ENCODE peak calls at places on chromosomes 12 and 14, in four cellular contexts. C is PC-9, E is RWPE2, S is SK-N-SH. F is an unnamed sample. For H3K9me3, the result is how much of the 10 kb centered on the place peaks cover.

GRCh38 chr14:99950191-99950590 is 115.0 kb upstream of the EVL start:
- DNase-seq in E (no peak), C (no peak), S (no peak), F (no peak)

GRCh38 chr14:106268013-106268727 is 741.8 kb downstream of the TMEM121 start:
- DNase-seq in S (peak), E (no peak), C (peak), F (peak)

GRCh38 chr12:83276904-83277303 is 590.2 kb downstream of the TMTC2 start:
- DNase-seq in E (no peak), S (no peak), C (no peak), F (no peak)

GRCh38 chr14:93114713-93115068 is 1.0 kb downstream of the ITPK1 start:
- DNase-seq in E (no peak), C (no peak), S (no peak), F (no peak)

GRCh38 chr12:109467978-109468676 is 9.0 kb downstream of the KCTD10 start:
- DNase-seq in C (no peak), S (no peak), E (no peak), F (no peak)

GRCh38 chr14:31261859-31262739 is 54.5 kb upstream of the HECTD1 start:
- DNase-seq in E (no peak), S (no peak), C (peak), F (no peak)

GRCh38 chr14:89635615-89636014 is 218.6 kb upstream of the FOXN3 start:
- DNase-seq in E (no peak), S (no peak), C (no peak), F (no peak)

GRCh38 chr12:63206908-63207307 is 55.9 kb upstream of the AVPR1A start:
- DNase-seq in C (no peak), E (no peak), S (no peak), F (no peak)

GRCh38 chr14:64704145-64704742 is at the start of gene PLEKHG3:
- DNase-seq in E (peak), C (peak), S (peak), F (peak)

GRCh38 chr12:111063296-111064026 is 143.1 kb upstream of the MYL2 start:
- DNase-seq in E (peak), S (no peak), C (no peak), F (no peak)

GRCh38 chr12:65998031-65998430 is 132.5 kb downstream of the LLPH start:
- DNase-seq in C (no peak), S (no peak), E (no peak), F (no peak)

GRCh38 chr14:32934891-32935633 is 3.6 kb upstream of the NPAS3 start:
- DNase-seq in E (no peak), S (no peak), C (no peak), F (no peak)

GRCh38 chr12:116244001-116244400 is 33.5 kb downstream of the MED13L start:
- DNase-seq in C (no peak), S (no peak), E (no peak), F (no peak)

GRCh38 chr14:20971705-20972021 is 16.4 kb downstream of the RNASE2 start:
- DNase-seq in C (no peak), E (no peak), S (no peak), F (no peak)
- H3K4me3 ChIP-seq in C (peak), E (peak), S (peak), F (peak)

DNA sequence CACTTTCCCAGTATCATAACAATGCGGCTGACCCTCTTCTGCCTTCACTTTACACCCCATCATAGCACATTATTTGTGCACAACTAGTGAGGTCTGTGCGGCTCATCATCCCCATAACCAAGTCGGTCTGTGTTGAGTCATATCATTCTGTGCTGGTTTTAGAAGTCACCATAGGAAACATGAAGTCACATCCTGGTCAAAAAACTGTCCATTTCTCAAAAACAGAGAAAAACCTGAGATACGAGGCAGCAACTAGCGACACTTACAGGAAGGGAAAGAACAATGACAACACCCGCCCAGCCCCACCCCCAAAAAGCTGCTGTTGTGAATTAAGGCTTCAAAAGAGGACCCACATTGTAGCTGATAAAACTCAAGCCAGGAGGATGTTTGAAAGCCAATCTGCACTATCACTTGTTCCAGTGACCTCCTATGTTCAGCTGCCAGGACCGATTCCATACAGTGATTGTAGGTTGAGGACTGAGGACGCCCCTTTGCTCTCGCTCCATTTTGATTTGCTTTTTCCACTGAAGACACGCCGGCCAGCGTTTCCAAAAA is 87.7 kb downstream of the DUSP16 start:
- DNase-seq in E (no peak), S (no peak), C (no peak), F (no peak)
- TF ChIP-seq CTCF in E (no peak), S (no peak), C (no peak), F (no peak)

DNA sequence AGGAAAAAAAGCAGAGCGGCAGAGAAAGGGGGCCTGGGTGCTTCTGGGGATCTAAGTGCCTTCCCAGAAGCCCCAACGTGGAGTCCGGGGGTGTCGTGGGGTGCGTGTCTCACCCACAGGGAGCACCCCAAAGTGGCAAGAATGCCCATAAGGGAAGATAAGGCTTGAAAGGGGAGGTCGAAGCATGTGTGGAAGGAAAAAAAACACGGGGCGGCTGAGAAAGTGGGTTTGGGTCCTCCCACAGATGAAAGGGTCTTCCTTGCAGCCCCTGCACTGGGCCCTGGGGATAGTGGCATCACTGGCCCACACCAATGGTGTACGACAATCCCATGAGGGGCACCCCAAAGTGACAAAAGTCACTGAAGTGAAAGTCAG is 275.5 kb downstream of the ALG10 start:
- DNase-seq in E (peak), S (no peak), C (no peak), F (peak)
- H3K9me3 ChIP-seq in E (under half), S (under half), C (under half), F (under half)

DNA sequence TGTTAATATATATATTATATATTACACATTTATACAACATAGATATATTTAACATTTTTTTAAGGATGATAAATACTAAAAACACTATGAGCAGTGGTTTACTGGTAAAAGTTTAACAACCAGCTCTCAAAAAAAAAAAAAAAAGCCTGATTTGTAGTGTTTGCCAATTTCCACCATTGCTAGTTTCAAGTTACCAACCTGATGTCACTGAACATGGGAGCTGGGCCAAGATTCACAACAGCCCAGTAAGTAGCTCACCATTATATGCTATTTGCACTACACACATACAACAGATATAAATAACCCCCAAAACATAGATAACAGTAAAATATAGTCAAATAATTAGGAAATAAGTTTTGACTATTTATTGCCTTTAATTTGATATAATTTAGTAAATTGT is 28.9 kb upstream of the TMX1 start:
- DNase-seq in C (no peak), E (no peak), S (no peak), F (peak)
- H3K4me3 ChIP-seq in C (no peak), E (no peak), S (no peak), F (no peak)

GRCh38 chr14:24384169-24384568 is 14.6 kb upstream of the NYNRIN start:
- DNase-seq in S (no peak), E (no peak), C (no peak), F (no peak)
- TF ChIP-seq CTCF in S (no peak), E (no peak), C (no peak), F (no peak)